ENCODE peak calls at places on chromosomes 5 and 9, in eight cellular contexts. S is CD8-positive, alpha-beta T cell; F is hepatocyte; W is psoas muscle; N is lung; C is fibroblast of lung; J is A549; H is Peyer's patch. A is an unnamed sample.

GRCh38 chr9:84775056-84775648 is 105.6 kb downstream of the NTRK2 start:
- DNase-seq in S (no peak), F (no peak), W (no peak), N (no peak), C (no peak), J (no peak), H (no peak), A (no peak)

GRCh38 chr5:177302354-177303110 is 987 bp downstream of the RAB24 start:
- DNase-seq in S (no peak), F (no peak), W (no peak), N (no peak), C (peak; percentile 5), J (no peak), H (peak; percentile 16), A (peak; percentile 56)

GRCh38 chr5:10566556-10567068 is 2.7 kb downstream of the ANKRD33B start:
- DNase-seq in S (no peak), F (no peak), W (no peak), N (no peak), C (no peak), J (no peak), H (no peak), A (peak; percentile 52)

GRCh38 chr9:76425677-76426453 is 31.6 kb upstream of the RFK start:
- DNase-seq in S (no peak), F (no peak), W (no peak), N (no peak), C (no peak), J (no peak), H (no peak), A (no peak)

GRCh38 chr9:116860509-116861120 is 173.5 kb downstream of the TRIM32 start:
- DNase-seq in S (no peak), F (peak; percentile 84), W (peak; percentile 47), N (peak; percentile 60), C (peak; percentile 63), J (peak; percentile 76), H (peak; percentile 17), A (peak; percentile 68)

GRCh38 chr9:107734231-107735014 is 244.9 kb upstream of the KLF4 start:
- DNase-seq in S (no peak), F (peak; percentile 28), W (peak; percentile 28), N (no peak), C (peak; percentile 98), J (no peak), H (no peak), A (no peak)

GRCh38 chr5:141547488-141547887 is 58.6 kb downstream of the PCDHGC5 start:
- DNase-seq in S (no peak), F (no peak), W (no peak), N (no peak), C (peak; percentile 75), J (no peak), H (no peak), A (no peak)

GRCh38 chr5:147971472-147971871 is 65.1 kb upstream of the C5orf46 start:
- DNase-seq in S (no peak), F (no peak), W (no peak), N (no peak), C (no peak), J (no peak), H (no peak), A (no peak)

GRCh38 chr5:161851691-161852299 is 3.9 kb downstream of the GABRA1 start:
- DNase-seq in S (no peak), F (peak; percentile 5), W (no peak), N (no peak), C (no peak), J (peak; percentile 2), H (no peak), A (no peak)

GRCh38 chr9:90830977-90831376 is 29.4 kb downstream of the SYK start:
- DNase-seq in S (no peak), F (no peak), W (no peak), N (no peak), C (no peak), J (no peak), H (peak; percentile 77), A (no peak)

GRCh38 chr9:5626727-5627634 is 1.9 kb upstream of the RIC1 start:
- DNase-seq in S (peak; percentile 42), F (peak; percentile 38), W (peak; percentile 51), N (peak; percentile 48), C (peak; percentile 93), J (no peak), H (peak; percentile 50), A (peak; percentile 63)

GRCh38 chr9:37239224-37239859 is 119.0 kb downstream of the ZCCHC7 start:
- DNase-seq in S (no peak), F (no peak), W (no peak), N (no peak), C (no peak), J (no peak), H (no peak), A (no peak)

GRCh38 chr9:69427286-69427685 is 102.3 kb downstream of the ENTREP1 start:
- DNase-seq in S (no peak), F (no peak), W (no peak), N (no peak), C (no peak), J (no peak), H (no peak), A (no peak)

GRCh38 chr5:78367318-78367991 is 7.0 kb downstream of the SCAMP1 start:
- DNase-seq in S (no peak), F (no peak), W (no peak), N (no peak), C (no peak), J (no peak), H (no peak), A (no peak)
- TF ChIP-seq CTCF in S (no peak), F (peak; percentile 8), W (no peak), N (no peak), C (no peak), J (no peak), H (no peak), A (no peak)

GRCh38 chr9:109913461-109913810 is 133.4 kb downstream of the PALM2AKAP2 start:
- DNase-seq in S (no peak), F (no peak), W (no peak), N (no peak), C (no peak), J (no peak), H (no peak), A (no peak)
- H3K4me1 ChIP-seq in S (no peaks in the 10 kb centered on the region), F (peaks cover 11% of the 10 kb centered on the region), W (peaks cover 43% of the 10 kb centered on the region), N (peaks cover 9% of the 10 kb centered on the region), C (peaks cover 35% of the 10 kb centered on the region), J (peaks cover 25% of the 10 kb centered on the region), H (peaks cover 28% of the 10 kb centered on the region), A (peaks cover 84% of the 10 kb centered on the region)

DNA sequence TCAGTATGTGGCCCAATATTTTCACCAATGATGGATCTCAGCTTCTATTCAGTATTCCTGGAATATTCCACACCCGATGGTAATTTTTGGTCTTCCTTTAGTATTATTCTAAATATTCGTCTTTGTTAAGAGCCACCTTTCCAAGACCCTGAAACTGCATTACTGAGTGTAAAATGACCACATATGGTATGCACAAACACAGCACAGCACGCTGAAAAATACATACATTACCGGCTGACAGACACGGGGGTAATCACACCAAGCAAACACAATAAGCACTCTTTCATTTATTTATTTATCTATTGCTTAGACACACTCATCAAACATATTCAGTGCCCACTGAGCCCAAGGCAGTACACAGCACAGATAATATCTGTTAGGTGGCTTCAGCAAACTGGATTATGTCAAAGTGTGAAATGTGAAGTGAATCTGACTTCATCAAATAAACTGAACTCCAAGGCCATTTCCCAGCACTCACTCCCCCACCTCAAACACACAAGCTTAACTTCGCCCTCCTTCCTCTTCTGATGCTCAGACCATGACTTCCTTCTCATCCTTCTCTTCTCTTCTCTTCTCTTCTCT is 1637.8 kb upstream of the C9orf72 start:
- DNase-seq in S (no peak), F (no peak), W (no peak), N (no peak), C (no peak), J (no peak), H (no peak), A (no peak)
- H3K4me3 ChIP-seq in S (no peak overlapping the region), F (no peak overlapping the region), W (no peak overlapping the region), N (no peak overlapping the region), C (no peak overlapping the region), J (no peak overlapping the region), H (no peak overlapping the region), A (no peak overlapping the region)

DNA sequence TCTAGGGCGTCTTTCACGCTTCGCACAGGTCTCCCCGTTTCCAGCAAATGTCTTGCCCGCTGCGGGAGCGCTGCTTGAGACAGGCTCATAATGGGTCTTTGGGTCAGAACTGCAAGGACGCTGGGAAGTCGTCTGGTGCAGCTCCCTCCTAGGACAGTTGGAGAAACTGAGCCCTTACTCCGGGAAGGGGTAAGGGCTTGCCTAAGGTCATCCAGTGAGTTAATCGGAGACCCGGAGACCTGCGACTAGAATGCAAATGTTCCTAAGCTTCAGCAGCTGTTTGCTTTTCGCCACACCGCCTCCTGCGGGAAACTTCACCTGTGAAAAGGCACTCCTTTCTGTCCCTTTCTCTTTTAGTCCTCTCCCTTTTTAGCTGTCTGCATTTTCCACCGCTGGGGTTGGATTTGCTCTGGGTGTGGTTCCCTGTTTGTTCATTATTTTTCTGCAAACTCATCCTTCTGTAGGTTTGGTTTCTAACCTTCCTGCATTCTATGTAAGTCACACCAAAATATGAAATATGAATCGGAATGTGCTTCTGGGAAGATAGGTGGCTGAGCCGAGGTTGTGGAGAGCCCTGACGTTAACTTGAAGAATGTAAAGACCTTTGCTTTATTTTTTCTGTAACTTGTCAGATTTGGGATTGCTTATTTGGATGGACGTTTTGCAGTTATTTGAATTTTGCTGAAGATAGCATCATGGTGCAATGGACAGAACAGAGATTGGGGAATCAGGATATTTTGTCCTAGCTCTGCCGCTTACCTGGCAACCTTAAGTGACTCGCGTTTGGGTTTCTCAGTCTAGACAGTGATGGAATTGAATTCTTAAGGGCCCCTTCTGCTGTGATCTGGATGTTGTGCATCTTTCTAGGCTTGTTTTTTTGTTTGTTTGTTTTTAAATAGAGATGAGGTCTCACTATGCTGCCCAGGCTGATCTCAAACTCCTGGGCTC is 909 bp downstream of the SLC36A1 start:
- DNase-seq in S (peak; percentile 28), F (peak; percentile 63), W (no peak), N (no peak), C (peak; percentile 9), J (no peak), H (peak; percentile 28), A (no peak)
- TF ChIP-seq CTCF in S (no peak), F (peak; percentile 29), W (no peak), N (no peak), C (peak; percentile 5), J (no peak), H (no peak), A (no peak)

DNA sequence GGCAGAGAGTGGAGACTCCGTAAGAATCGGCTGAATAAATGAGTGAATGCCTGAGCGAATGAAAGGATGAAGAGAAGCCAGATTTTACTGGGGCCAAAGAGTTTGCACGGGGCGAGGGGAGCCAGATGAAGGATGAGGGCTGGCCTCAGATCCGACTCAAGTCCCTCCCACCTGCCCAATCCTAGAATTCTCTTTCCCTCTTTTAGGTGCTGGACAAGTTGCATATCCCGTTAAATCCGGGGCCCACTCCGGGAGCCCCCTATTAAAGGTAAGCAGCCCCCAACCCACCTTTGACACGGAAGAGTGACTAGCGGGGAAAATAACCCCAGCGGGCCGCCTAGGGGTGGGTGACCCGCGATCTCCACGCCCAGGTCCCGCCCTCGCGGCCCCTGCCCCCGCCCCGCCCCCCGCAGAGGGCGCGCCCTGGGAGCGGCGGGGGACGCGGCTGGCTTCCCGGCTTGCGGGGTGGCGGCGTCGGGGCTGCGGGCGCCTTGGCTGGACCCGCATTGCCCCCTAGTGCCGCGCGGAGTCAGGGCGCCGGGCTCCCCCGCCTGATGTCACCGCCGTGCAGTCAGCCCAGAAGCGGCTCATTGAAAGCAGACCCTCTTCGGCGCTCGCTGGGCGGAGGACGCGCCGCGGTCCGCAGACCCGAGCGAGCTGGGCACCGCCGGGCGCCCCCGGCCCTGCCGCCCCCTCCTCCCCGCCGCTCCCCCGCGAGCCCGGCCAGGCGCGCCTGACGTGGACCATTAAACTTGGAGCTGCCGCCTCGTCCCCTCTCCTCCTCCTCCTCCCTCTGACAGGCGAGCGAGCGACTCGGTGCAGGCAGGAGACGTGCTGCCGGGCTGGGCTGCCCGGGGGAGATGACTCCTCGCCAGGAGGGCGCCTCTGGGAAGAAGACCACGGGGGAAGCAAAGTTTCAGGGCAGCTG is at the start of gene ADRA1B:
- DNase-seq in S (peak; percentile 20), F (peak; percentile 88), W (peak; percentile 77), N (peak; percentile 63), C (peak; percentile 66), J (peak; percentile 86), H (no peak), A (peak; percentile 74)
- H3K4me1 ChIP-seq in S (peaks cover 5% of the 10 kb centered on the region), F (peaks cover 25% of the 10 kb centered on the region), W (peaks cover 3% of the 10 kb centered on the region), N (peaks cover 6% of the 10 kb centered on the region), C (peaks cover 9% of the 10 kb centered on the region), J (peaks cover 84% of the 10 kb centered on the region), H (peaks cover 22% of the 10 kb centered on the region), A (peaks cover 26% of the 10 kb centered on the region)

A was measured in right atrium auricular region.